ENCODE peak calls at places on chromosomes 16 and 17, in eight cellular contexts. One of them, this sample, is unnamed.

GRCh38 chr17:68480885-68481284 is 23.6 kb upstream of the WIPI1 start:
- DNase-seq in lower leg skin: no peak
- DNase-seq in cardiac muscle cell: no peak
- DNase-seq in right atrium auricular region: no peak
- DNase-seq in astrocyte of the cerebellum: no peak
- DNase-seq in tibial nerve: no peak
- DNase-seq in OCI-LY7: no peak
- DNase-seq in sigmoid colon: no peak
- DNase-seq in this sample: no peak

GRCh38 chr17:28892024-28892423 is 5.5 kb downstream of the FLOT2 start:
- DNase-seq in right atrium auricular region: no peak
- DNase-seq in tibial nerve: no peak
- DNase-seq in cardiac muscle cell: no peak
- DNase-seq in sigmoid colon: no peak
- DNase-seq in lower leg skin: no peak
- DNase-seq in OCI-LY7: no peak
- DNase-seq in astrocyte of the cerebellum: no peak
- DNase-seq in this sample: no peak

GRCh38 chr16:22055881-22056280 is 36.5 kb upstream of the VWA3A start:
- DNase-seq in OCI-LY7: no peak
- DNase-seq in right atrium auricular region: no peak
- DNase-seq in sigmoid colon: no peak
- DNase-seq in astrocyte of the cerebellum: no peak
- DNase-seq in cardiac muscle cell: peak
- DNase-seq in lower leg skin: no peak
- DNase-seq in tibial nerve: no peak
- DNase-seq in this sample: no peak

GRCh38 chr16:84109598-84110325 is 7.0 kb downstream of the MBTPS1 start:
- DNase-seq in tibial nerve: no peak
- DNase-seq in lower leg skin: no peak
- DNase-seq in right atrium auricular region: no peak
- DNase-seq in cardiac muscle cell: no peak
- DNase-seq in astrocyte of the cerebellum: no peak
- DNase-seq in OCI-LY7: no peak
- DNase-seq in sigmoid colon: no peak
- DNase-seq in this sample: no peak

GRCh38 chr17:5019475-5019956 is 15.7 kb downstream of the SLC52A1 start:
- DNase-seq in OCI-LY7: peak
- DNase-seq in tibial nerve: no peak
- DNase-seq in astrocyte of the cerebellum: no peak
- DNase-seq in right atrium auricular region: no peak
- DNase-seq in sigmoid colon: no peak
- DNase-seq in cardiac muscle cell: no peak
- DNase-seq in lower leg skin: no peak
- DNase-seq in this sample: no peak

GRCh38 chr16:87060026-87060986 is 256.9 kb downstream of the C16orf95 start:
- DNase-seq in sigmoid colon: no peak
- DNase-seq in astrocyte of the cerebellum: peak
- DNase-seq in OCI-LY7: peak
- DNase-seq in cardiac muscle cell: peak
- DNase-seq in tibial nerve: no peak
- DNase-seq in lower leg skin: peak
- DNase-seq in right atrium auricular region: peak
- DNase-seq in this sample: no peak

GRCh38 chr16:19366384-19366783 is 51.3 kb upstream of the TMC5 start:
- DNase-seq in lower leg skin: no peak
- DNase-seq in tibial nerve: no peak
- DNase-seq in astrocyte of the cerebellum: no peak
- DNase-seq in sigmoid colon: no peak
- DNase-seq in right atrium auricular region: no peak
- DNase-seq in cardiac muscle cell: no peak
- DNase-seq in OCI-LY7: no peak
- DNase-seq in this sample: no peak

GRCh38 chr17:36496018-36496789 is 9.7 kb downstream of the ZNHIT3 start:
- DNase-seq in lower leg skin: peak
- DNase-seq in right atrium auricular region: no peak
- DNase-seq in sigmoid colon: peak
- DNase-seq in astrocyte of the cerebellum: no peak
- DNase-seq in tibial nerve: no peak
- DNase-seq in OCI-LY7: no peak
- DNase-seq in cardiac muscle cell: no peak
- DNase-seq in this sample: no peak

GRCh38 chr16:64250866-64251265 is 871.0 kb downstream of the CDH11 start:
- DNase-seq in right atrium auricular region: no peak
- DNase-seq in astrocyte of the cerebellum: no peak
- DNase-seq in sigmoid colon: no peak
- DNase-seq in tibial nerve: no peak
- DNase-seq in OCI-LY7: no peak
- DNase-seq in cardiac muscle cell: peak
- DNase-seq in lower leg skin: no peak
- DNase-seq in this sample: no peak

GRCh38 chr16:11696266-11697012 is 28.2 kb downstream of the SNN start:
- DNase-seq in lower leg skin: peak
- DNase-seq in right atrium auricular region: peak
- DNase-seq in sigmoid colon: peak
- DNase-seq in OCI-LY7: no peak
- DNase-seq in tibial nerve: no peak
- DNase-seq in astrocyte of the cerebellum: no peak
- DNase-seq in cardiac muscle cell: no peak
- DNase-seq in this sample: no peak

GRCh38 chr16:46972971-46973456 is 460 bp downstream of the DNAJA2 start:
- DNase-seq in OCI-LY7: peak
- DNase-seq in tibial nerve: no peak
- DNase-seq in lower leg skin: peak
- DNase-seq in sigmoid colon: peak
- DNase-seq in right atrium auricular region: peak
- DNase-seq in astrocyte of the cerebellum: no peak
- DNase-seq in cardiac muscle cell: peak
- DNase-seq in this sample: no peak

GRCh38 chr16:7772722-7773121 is 440.1 kb downstream of the RBFOX1 start:
- DNase-seq in tibial nerve: no peak
- DNase-seq in sigmoid colon: no peak
- DNase-seq in right atrium auricular region: no peak
- DNase-seq in lower leg skin: no peak
- DNase-seq in OCI-LY7: no peak
- DNase-seq in astrocyte of the cerebellum: no peak
- DNase-seq in cardiac muscle cell: no peak
- DNase-seq in this sample: no peak

GRCh38 chr16:72219282-72219681 is 47.3 kb upstream of the PMFBP1 start:
- DNase-seq in cardiac muscle cell: no peak
- DNase-seq in lower leg skin: no peak
- DNase-seq in sigmoid colon: no peak
- DNase-seq in right atrium auricular region: no peak
- DNase-seq in astrocyte of the cerebellum: no peak
- DNase-seq in OCI-LY7: no peak
- DNase-seq in tibial nerve: no peak
- DNase-seq in this sample: no peak

GRCh38 chr17:45131616-45132301 is 556 bp downstream of the PLCD3 start:
- DNase-seq in lower leg skin: no peak
- DNase-seq in sigmoid colon: peak
- DNase-seq in OCI-LY7: peak
- DNase-seq in cardiac muscle cell: peak
- DNase-seq in tibial nerve: no peak
- DNase-seq in right atrium auricular region: no peak
- DNase-seq in astrocyte of the cerebellum: no peak
- DNase-seq in this sample: peak

GRCh38 chr17:75734674-75735294 is 13.5 kb downstream of the ITGB4 start:
- DNase-seq in OCI-LY7: peak
- DNase-seq in cardiac muscle cell: no peak
- DNase-seq in sigmoid colon: no peak
- DNase-seq in astrocyte of the cerebellum: no peak
- DNase-seq in tibial nerve: no peak
- DNase-seq in right atrium auricular region: no peak
- DNase-seq in lower leg skin: no peak
- DNase-seq in this sample: no peak

GRCh38 chr17:56756536-56756935 is 77.2 kb downstream of the C17orf67 start:
- DNase-seq in lower leg skin: no peak
- DNase-seq in astrocyte of the cerebellum: peak
- DNase-seq in sigmoid colon: no peak
- DNase-seq in OCI-LY7: no peak
- DNase-seq in cardiac muscle cell: no peak
- DNase-seq in right atrium auricular region: no peak
- DNase-seq in tibial nerve: no peak
- DNase-seq in this sample: no peak

GRCh38 chr16:23071202-23072083 is 77.8 kb downstream of the USP31 start:
- DNase-seq in tibial nerve: no peak
- DNase-seq in cardiac muscle cell: no peak
- DNase-seq in OCI-LY7: no peak
- DNase-seq in right atrium auricular region: no peak
- DNase-seq in astrocyte of the cerebellum: peak
- DNase-seq in lower leg skin: no peak
- DNase-seq in sigmoid colon: no peak
- DNase-seq in this sample: no peak

GRCh38 chr16:53091508-53092211 is 36.9 kb downstream of the CHD9 start:
- DNase-seq in OCI-LY7: peak
- DNase-seq in lower leg skin: peak
- DNase-seq in cardiac muscle cell: peak
- DNase-seq in tibial nerve: no peak
- DNase-seq in sigmoid colon: peak
- DNase-seq in right atrium auricular region: peak
- DNase-seq in astrocyte of the cerebellum: peak
- DNase-seq in this sample: no peak

GRCh38 chr17:55152236-55152635 is 112.5 kb upstream of the HLF start:
- DNase-seq in astrocyte of the cerebellum: peak
- DNase-seq in right atrium auricular region: no peak
- DNase-seq in tibial nerve: no peak
- DNase-seq in cardiac muscle cell: no peak
- DNase-seq in sigmoid colon: no peak
- DNase-seq in lower leg skin: no peak
- DNase-seq in OCI-LY7: no peak
- DNase-seq in this sample: no peak

GRCh38 chr16:10521681-10522274 is 58.6 kb downstream of the EMP2 start:
- DNase-seq in sigmoid colon: peak
- DNase-seq in OCI-LY7: peak
- DNase-seq in cardiac muscle cell: peak
- DNase-seq in tibial nerve: peak
- DNase-seq in right atrium auricular region: peak
- DNase-seq in lower leg skin: no peak
- DNase-seq in astrocyte of the cerebellum: peak
- DNase-seq in this sample: peak

DNA sequence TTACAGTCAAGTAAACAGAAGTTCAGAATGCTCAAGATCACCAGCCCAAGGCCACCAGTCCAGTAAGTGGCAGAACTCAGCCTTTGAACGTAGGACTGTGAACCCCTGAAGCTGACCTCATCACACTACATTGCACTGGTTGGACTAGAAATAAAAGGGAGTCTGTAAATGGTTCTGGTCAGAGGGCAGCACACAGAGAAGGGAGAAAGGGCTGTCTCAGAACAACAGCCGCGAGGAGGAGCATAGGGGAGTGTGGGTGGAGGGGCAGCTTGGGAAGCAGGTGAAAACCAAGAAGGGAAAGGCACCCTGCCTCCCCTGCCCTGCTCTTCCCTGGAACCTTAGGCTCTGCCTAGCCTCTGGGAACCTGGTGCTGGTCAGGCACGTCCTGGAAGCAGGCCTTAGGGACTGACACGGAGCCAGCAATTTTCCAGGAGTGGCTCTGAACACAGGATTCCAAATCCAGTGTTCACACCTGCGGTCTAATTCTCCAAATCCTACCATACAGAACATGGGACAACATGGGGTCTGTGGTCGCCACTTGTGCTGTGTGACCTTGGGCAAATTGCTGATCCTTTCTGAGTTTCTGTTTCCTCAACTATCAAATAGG is 7.0 kb downstream of the PDILT start:
- DNase-seq in right atrium auricular region: no peak
- DNase-seq in sigmoid colon: no peak
- DNase-seq in astrocyte of the cerebellum: no peak
- DNase-seq in cardiac muscle cell: no peak
- DNase-seq in tibial nerve: no peak
- DNase-seq in OCI-LY7: no peak
- DNase-seq in lower leg skin: no peak
- DNase-seq in this sample: no peak
- TF ChIP-seq CTCF in right atrium auricular region: no peak
- TF ChIP-seq CTCF in sigmoid colon: no peak
- TF ChIP-seq CTCF in astrocyte of the cerebellum: no peak
- TF ChIP-seq CTCF in cardiac muscle cell: no peak
- TF ChIP-seq CTCF in tibial nerve: no peak
- TF ChIP-seq CTCF in OCI-LY7: no peak
- TF ChIP-seq CTCF in lower leg skin: no peak
- TF ChIP-seq CTCF in this sample: no peak

DNA sequence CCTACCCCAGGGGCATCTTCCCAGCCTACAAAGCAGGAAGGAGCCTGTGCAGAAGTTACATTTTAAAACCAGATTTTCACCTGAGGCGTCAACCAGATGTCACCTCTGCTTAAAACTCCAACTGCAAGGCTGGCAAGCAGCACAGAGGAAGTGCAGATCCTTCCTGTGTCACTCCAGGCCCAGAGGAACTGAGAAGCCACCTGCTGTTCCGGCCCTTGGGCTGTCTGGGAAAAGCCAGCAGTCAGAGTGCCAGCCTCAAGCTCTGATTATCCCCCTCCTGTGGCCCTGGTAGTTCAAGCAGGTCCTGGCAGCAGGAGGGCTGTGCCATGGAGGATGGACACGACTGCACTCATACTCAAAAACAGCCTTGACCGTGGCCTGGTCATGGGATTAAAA is 10.2 kb downstream of the POLR2C start:
- DNase-seq in tibial nerve: no peak
- DNase-seq in OCI-LY7: no peak
- DNase-seq in lower leg skin: peak
- DNase-seq in right atrium auricular region: no peak
- DNase-seq in cardiac muscle cell: peak
- DNase-seq in astrocyte of the cerebellum: no peak
- DNase-seq in sigmoid colon: no peak
- DNase-seq in this sample: no peak
- TF ChIP-seq CTCF in tibial nerve: no peak
- TF ChIP-seq CTCF in OCI-LY7: no peak
- TF ChIP-seq CTCF in lower leg skin: no peak
- TF ChIP-seq CTCF in right atrium auricular region: no peak
- TF ChIP-seq CTCF in cardiac muscle cell: no peak
- TF ChIP-seq CTCF in astrocyte of the cerebellum: no peak
- TF ChIP-seq CTCF in sigmoid colon: no peak
- TF ChIP-seq CTCF in this sample: no peak

DNA sequence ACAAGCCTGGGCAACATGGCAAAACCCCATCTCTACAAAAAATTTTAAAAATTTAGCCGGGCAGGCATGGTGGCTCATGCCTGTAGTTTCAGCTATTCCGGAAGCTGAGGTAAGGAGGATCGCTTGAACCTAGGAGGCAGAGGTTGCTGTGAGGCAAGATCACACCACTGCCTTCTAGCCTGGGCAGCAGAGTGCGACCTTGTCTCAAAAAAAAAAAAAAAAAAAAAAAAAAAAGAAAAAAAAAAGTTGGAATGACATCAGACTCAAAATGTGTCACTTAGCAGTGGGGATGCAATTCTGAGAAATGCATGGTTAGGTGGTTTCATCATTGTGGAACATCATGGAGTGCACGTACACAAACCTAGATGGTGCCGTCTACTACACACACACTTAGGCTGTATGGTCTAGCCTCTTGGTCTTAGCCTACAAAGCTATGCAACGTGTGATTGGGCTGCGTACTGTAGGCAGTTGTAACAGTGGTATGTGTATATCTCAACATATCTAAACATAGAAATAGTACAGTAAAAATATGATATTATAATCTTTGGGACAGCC is 581.5 kb downstream of the MAF start:
- DNase-seq in astrocyte of the cerebellum: no peak
- DNase-seq in lower leg skin: peak
- DNase-seq in cardiac muscle cell: no peak
- DNase-seq in tibial nerve: no peak
- DNase-seq in OCI-LY7: no peak
- DNase-seq in sigmoid colon: no peak
- DNase-seq in right atrium auricular region: no peak
- DNase-seq in this sample: no peak
- TF ChIP-seq CTCF in astrocyte of the cerebellum: no peak
- TF ChIP-seq CTCF in lower leg skin: no peak
- TF ChIP-seq CTCF in cardiac muscle cell: no peak
- TF ChIP-seq CTCF in tibial nerve: no peak
- TF ChIP-seq CTCF in OCI-LY7: no peak
- TF ChIP-seq CTCF in sigmoid colon: no peak
- TF ChIP-seq CTCF in right atrium auricular region: no peak
- TF ChIP-seq CTCF in this sample: no peak

GRCh38 chr17:79777166-79777843 is 643 bp upstream of the CBX2 start:
- DNase-seq in OCI-LY7: peak
- DNase-seq in astrocyte of the cerebellum: no peak
- DNase-seq in right atrium auricular region: no peak
- DNase-seq in tibial nerve: no peak
- DNase-seq in sigmoid colon: peak
- DNase-seq in lower leg skin: peak
- DNase-seq in cardiac muscle cell: peak
- DNase-seq in this sample: no peak
- TF ChIP-seq CTCF in OCI-LY7: peak
- TF ChIP-seq CTCF in astrocyte of the cerebellum: peak
- TF ChIP-seq CTCF in right atrium auricular region: peak
- TF ChIP-seq CTCF in tibial nerve: peak
- TF ChIP-seq CTCF in sigmoid colon: no peak
- TF ChIP-seq CTCF in lower leg skin: no peak
- TF ChIP-seq CTCF in cardiac muscle cell: peak
- TF ChIP-seq CTCF in this sample: no peak

This sample was measured in mesothelial cell of epicardium.